ENCODE peak calls at places on chromosomes 1 and 21, in ten cellular contexts. X is GOT3; Y is activated T-helper 1 cell treated with anti-CD3 and anti-CD28 coated beads, Interleukin-2, amount 50 U/mL, for 16 hours; Q is ELR; N is frontal cortex; Z is effector memory CD8-positive, alpha-beta T cell; S is A549; I is stimulated activated naive CD8-positive, alpha-beta T cell treated with anti-CD3 and anti-CD28 coated beads, Interleukin-15, amount 100 ng/mL, for 72 hours; G is activated CD4-positive, alpha-beta T cell treated with anti-CD3 and anti-CD28 coated beads for 48 hours; W is right cardiac atrium. J is an unnamed sample.
A peak's percentile ranks its signal among the peaks of the same experiment; 100 is the strongest.

GRCh38 chr1:2584822-2585317 is 1.7 kb upstream of the PRXL2B start:
- DNase-seq in I (no peak), G (no peak), X (no peak), N (no peak), Z (no peak), Q (no peak), Y (no peak), S (no peak), W (no peak), J (no peak)

GRCh38 chr1:59057211-59057694 is 239.6 kb upstream of the FGGY start:
- DNase-seq in Y (no peak), I (no peak), N (peak; percentile 19), G (no peak), W (peak; percentile 94), Z (no peak), X (peak; percentile 53), Q (peak; percentile 60), S (peak; percentile 68), J (peak; percentile 95)

GRCh38 chr1:220692436-220693228 is 2.5 kb downstream of the C1orf115 start:
- DNase-seq in Q (peak; percentile 25), N (no peak), Y (no peak), I (no peak), W (no peak), S (no peak), G (no peak), X (no peak), Z (no peak), J (peak; percentile 66)

GRCh38 chr1:94883688-94884087 is 43.2 kb downstream of the CNN3 start:
- DNase-seq in W (no peak), Y (no peak), I (no peak), Z (no peak), N (peak; percentile 19), S (no peak), Q (peak; percentile 52), X (no peak), G (peak; percentile 14), J (peak; percentile 62)

GRCh38 chr1:147492207-147492606 is 49.1 kb upstream of the BCL9 start:
- DNase-seq in I (no peak), N (no peak), X (no peak), G (no peak), S (no peak), W (no peak), Z (no peak), Q (no peak), Y (no peak), J (no peak)

GRCh38 chr1:48039088-48040049 is 42.2 kb upstream of the TRABD2B start:
- DNase-seq in I (no peak), Y (no peak), Z (no peak), Q (no peak), W (peak; percentile 48), N (peak; percentile 27), S (no peak), G (no peak), X (no peak), J (no peak)

GRCh38 chr1:214967865-214968575 is 114.5 kb upstream of the KCNK2 start:
- DNase-seq in W (no peak), X (no peak), S (no peak), I (no peak), N (no peak), G (no peak), Y (no peak), Q (peak; percentile 54), Z (no peak), J (peak; percentile 58)

GRCh38 chr1:31980835-31981782 is 32.6 kb upstream of the KHDRBS1 start:
- DNase-seq in S (no peak), N (no peak), Y (no peak), I (no peak), Q (no peak), W (no peak), G (no peak), Z (no peak), X (no peak), J (no peak)

GRCh38 chr1:24277420-24278169 is 41.6 kb upstream of the GRHL3 start:
- DNase-seq in Y (no peak), I (peak; percentile 19), W (no peak), X (no peak), Q (peak; percentile 52), G (no peak), S (no peak), N (no peak), Z (no peak), J (peak; percentile 44)

GRCh38 chr1:225514671-225515081 is 86.8 kb upstream of the LBR start:
- DNase-seq in X (no peak), Q (no peak), I (no peak), S (no peak), G (no peak), W (no peak), Y (no peak), Z (no peak), N (no peak), J (no peak)

GRCh38 chr21:16418211-16418610 is 688.4 kb downstream of the USP25 start:
- DNase-seq in N (no peak), W (no peak), Q (no peak), Z (no peak), S (no peak), X (no peak), I (no peak), G (no peak), Y (no peak), J (peak; percentile 30)

GRCh38 chr1:89198500-89199072 is at the start of gene GBP4:
- DNase-seq in N (no peak), S (peak; percentile 0), Q (peak; percentile 41), G (peak; percentile 57), Z (peak; percentile 32), Y (peak; percentile 8), W (peak; percentile 72), X (no peak), I (peak; percentile 44), J (peak; percentile 18)

GRCh38 chr1:24849653-24850295 is 80.3 kb downstream of the RUNX3 start:
- DNase-seq in Q (peak; percentile 48), N (no peak), I (no peak), W (peak; percentile 54), X (no peak), Y (no peak), Z (no peak), G (peak; percentile 25), S (peak; percentile 40), J (peak; percentile 35)

GRCh38 chr1:75130865-75131592 is 3.2 kb upstream of the LHX8 start:
- DNase-seq in S (no peak), Y (no peak), G (no peak), Q (no peak), I (no peak), N (no peak), W (no peak), X (no peak), Z (no peak), J (no peak)

GRCh38 chr21:38310619-38311018 is 53.8 kb downstream of the KCNJ15 start:
- DNase-seq in G (no peak), Z (no peak), W (no peak), S (peak; percentile 42), Q (peak; percentile 49), N (no peak), I (no peak), Y (no peak), X (no peak), J (peak; percentile 70)

GRCh38 chr1:165375623-165376022 is 19.1 kb upstream of the LMX1A start:
- DNase-seq in Q (no peak), X (no peak), Y (no peak), G (no peak), S (no peak), I (no peak), W (no peak), N (no peak), Z (no peak), J (no peak)

GRCh38 chr1:234875953-234876814 is 252.5 kb downstream of the TOMM20 start:
- DNase-seq in G (peak; percentile 68), Z (no peak), S (peak; percentile 75), I (no peak), W (peak; percentile 80), X (no peak), Q (no peak), N (no peak), Y (no peak), J (no peak)

GRCh38 chr1:244065063-244065788 is 14.1 kb downstream of the ZBTB18 start:
- DNase-seq in Q (no peak), S (peak; percentile 40), I (no peak), W (no peak), Z (no peak), X (no peak), N (no peak), Y (no peak), G (no peak), J (no peak)

GRCh38 chr1:51158263-51158662 is 56.2 kb downstream of the C1orf185 start:
- DNase-seq in W (no peak), I (no peak), X (no peak), Y (no peak), Q (no peak), G (no peak), S (no peak), N (no peak), Z (no peak), J (no peak)

GRCh38 chr1:245810181-245810727 is 655.5 kb downstream of the KIF26B start:
- DNase-seq in S (no peak), G (no peak), Y (no peak), X (no peak), W (no peak), Q (peak; percentile 10), I (no peak), N (no peak), Z (no peak), J (no peak)

GRCh38 chr1:76470166-76470565 is 395.6 kb downstream of the ST6GALNAC3 start:
- DNase-seq in Q (no peak), W (no peak), I (no peak), G (no peak), S (no peak), N (no peak), X (no peak), Y (no peak), Z (no peak), J (no peak)

GRCh38 chr1:53137729-53138128 is 4.7 kb downstream of the SLC1A7 start:
- DNase-seq in W (no peak), Q (peak; percentile 51), Z (no peak), X (no peak), I (no peak), G (no peak), Y (no peak), N (no peak), S (peak; percentile 56), J (no peak)

GRCh38 chr1:230976360-230976759 is 2.3 kb downstream of the TTC13 start:
- DNase-seq in I (no peak), X (no peak), Q (no peak), N (no peak), S (no peak), W (no peak), Z (no peak), Y (no peak), G (no peak), J (no peak)

GRCh38 chr1:111920221-111921024 is 69.0 kb downstream of the KCND3 start:
- DNase-seq in S (peak; percentile 35), I (no peak), X (peak; percentile 10), Q (no peak), W (no peak), G (no peak), Z (no peak), Y (no peak), N (peak; percentile 50), J (peak; percentile 6)

GRCh38 chr1:2633401-2633935 is 652 bp upstream of the MMEL1 start:
- DNase-seq in I (no peak), S (no peak), W (peak; percentile 29), Y (no peak), Q (no peak), N (no peak), G (no peak), Z (no peak), X (no peak), J (no peak)

GRCh38 chr1:244291171-244291866 is 160.4 kb downstream of the ADSS2 start:
- DNase-seq in G (no peak), X (no peak), I (no peak), N (no peak), S (no peak), Q (no peak), W (no peak), Y (no peak), Z (no peak), J (no peak)

GRCh38 chr1:89723863-89724262 is 90.9 kb downstream of the LRRC8C start:
- DNase-seq in X (no peak), N (no peak), S (no peak), Q (no peak), G (no peak), Z (no peak), Y (no peak), I (no peak), W (peak; percentile 62), J (peak; percentile 65)

GRCh38 chr1:36174716-36175115 is 18.8 kb downstream of the MAP7D1 start:
- DNase-seq in Z (no peak), W (peak; percentile 35), I (no peak), X (no peak), G (no peak), S (no peak), Q (no peak), Y (no peak), N (no peak), J (no peak)

J was measured in foreskin fibroblast.